ENCODE peak calls at places on chromosomes 4 and X, in ten cellular contexts. B, X, C, R, N, V, D, K, M and I are unnamed samples.

GRCh38 chr4:6071959-6072720 is 53.9 kb upstream of the C4orf50 start:
- DNase-seq in R (no peak), D (no peak), N (no peak), M (no peak), X (no peak), B (no peak), C (no peak), V (peak), K (no peak), I (no peak)

GRCh38 chr4:130306566-130306965 is 1210.6 kb downstream of the C4orf33 start:
- DNase-seq in B (peak), C (no peak), K (no peak), R (no peak), D (no peak), N (no peak), V (no peak), X (no peak), M (no peak), I (peak)

GRCh38 chr4:119172223-119172622 is 36.6 kb downstream of the MYOZ2 start:
- DNase-seq in D (no peak), R (no peak), K (no peak), X (no peak), B (no peak), N (peak), C (no peak), M (no peak), V (no peak), I (no peak)

GRCh38 chr4:122762520-122762919 is 30.0 kb downstream of the BBS12 start:
- DNase-seq in V (no peak), K (no peak), R (no peak), C (no peak), B (no peak), N (no peak), D (no peak), X (no peak), M (no peak), I (no peak)

GRCh38 chrX:85288992-85289723 is 45.4 kb downstream of the ZNF711 start:
- DNase-seq in K (peak), N (no peak), V (no peak), C (no peak), M (no peak), R (no peak), B (no peak), D (no peak), X (no peak), I (no peak)

GRCh38 chr4:87038837-87039715 is 104.3 kb downstream of the AFF1 start:
- DNase-seq in B (peak), V (peak), R (peak), M (peak), C (peak), X (peak), K (no peak), N (peak), D (peak), I (peak)

GRCh38 chr4:37674446-37674845 is 11.7 kb downstream of the RELL1 start:
- DNase-seq in M (no peak), X (no peak), N (no peak), C (no peak), K (no peak), V (no peak), B (no peak), R (no peak), D (no peak), I (no peak)

GRCh38 chr4:40254961-40255721 is 58.3 kb downstream of the RHOH start:
- DNase-seq in M (peak), K (no peak), N (peak), R (peak), D (peak), C (no peak), X (no peak), V (no peak), B (no peak), I (no peak)

GRCh38 chr4:118124977-118125376 is 90.7 kb downstream of the NDST3 start:
- DNase-seq in X (no peak), C (no peak), M (no peak), B (no peak), V (no peak), D (no peak), K (no peak), N (peak), R (no peak), I (no peak)

GRCh38 chr4:125244848-125245450 is 69.8 kb upstream of the FAT4 start:
- DNase-seq in M (peak), N (peak), X (no peak), V (no peak), C (no peak), D (no peak), R (peak), K (peak), B (no peak), I (no peak)

GRCh38 chr4:33369366-33369899 is 2649.3 kb downstream of the PCDH7 start:
- DNase-seq in X (no peak), M (peak), N (peak), V (no peak), C (no peak), K (no peak), D (peak), B (no peak), R (no peak), I (no peak)

GRCh38 chrX:136819026-136819425 is 38.3 kb upstream of the ARHGEF6 start:
- DNase-seq in M (no peak), K (no peak), N (no peak), R (no peak), X (no peak), B (no peak), C (no peak), V (no peak), D (no peak), I (no peak)

GRCh38 chr4:73315091-73315490 is 56.5 kb upstream of the ANKRD17 start:
- DNase-seq in V (no peak), K (no peak), B (no peak), X (no peak), R (no peak), D (no peak), N (peak), C (no peak), M (peak), I (no peak)

GRCh38 chrX:136531951-136532350 is at the start of gene VGLL1:
- DNase-seq in C (no peak), N (no peak), K (no peak), V (no peak), D (no peak), R (peak), X (no peak), B (no peak), M (no peak), I (no peak)

GRCh38 chrX:15143050-15143824 is 126.6 kb downstream of the ASB9 start:
- DNase-seq in V (peak), M (peak), C (no peak), R (peak), B (peak), N (peak), K (peak), D (peak), X (peak), I (peak)

GRCh38 chrX:118603981-118604380 is 108.4 kb downstream of the DOCK11 start:
- DNase-seq in X (peak), B (peak), K (peak), D (no peak), N (peak), M (peak), C (no peak), R (peak), V (no peak), I (peak)

GRCh38 chrX:20211261-20211786 is 55.4 kb downstream of the RPS6KA3 start:
- DNase-seq in M (no peak), R (no peak), N (no peak), B (no peak), C (no peak), D (no peak), X (no peak), K (no peak), V (no peak), I (no peak)
- TF ChIP-seq CTCF in M (no peak), R (no peak), N (no peak), B (no peak), C (no peak), D (no peak), X (no peak), K (no peak), V (no peak), I (no peak)

GRCh38 chrX:153366119-153366518 is 32.2 kb downstream of the ZNF275 start:
- DNase-seq in D (no peak), M (no peak), X (no peak), N (no peak), C (no peak), B (no peak), K (no peak), R (no peak), V (no peak), I (no peak)
- TF ChIP-seq CTCF in D (no peak), M (no peak), X (no peak), N (no peak), C (no peak), B (no peak), K (no peak), R (no peak), V (no peak), I (no peak)

GRCh38 chr4:137610960-137611359 is 78.7 kb upstream of the PCDH18 start:
- DNase-seq in X (no peak), K (peak), B (peak), D (no peak), C (no peak), R (peak), M (peak), V (no peak), N (peak), I (peak)
- TF ChIP-seq CTCF in X (no peak), K (peak), B (peak), D (peak), C (peak), R (peak), M (peak), V (peak), N (peak), I (peak)

GRCh38 chr4:182871616-182872015 is 45.6 kb downstream of the DCTD start:
- DNase-seq in M (no peak), N (no peak), V (no peak), X (no peak), D (no peak), C (no peak), B (no peak), K (no peak), R (no peak), I (no peak)

GRCh38 chr4:182874158-182874855 is 42.9 kb downstream of the DCTD start:
- DNase-seq in D (no peak), R (no peak), K (no peak), V (no peak), C (no peak), N (no peak), M (no peak), B (no peak), X (no peak), I (no peak)

GRCh38 chr4:182873726-182874125 is 43.5 kb downstream of the DCTD start:
- DNase-seq in K (no peak), B (no peak), X (no peak), V (no peak), M (no peak), C (no peak), D (no peak), R (no peak), N (no peak), I (no peak)

GRCh38 chr4:182872886-182873285 is 44.3 kb downstream of the DCTD start:
- DNase-seq in V (no peak), B (no peak), C (no peak), M (no peak), N (no peak), K (no peak), X (no peak), D (no peak), R (no peak), I (no peak)

GRCh38 chr4:182869697-182870096 is 47.5 kb downstream of the DCTD start:
- DNase-seq in N (no peak), K (no peak), B (no peak), M (no peak), D (no peak), X (no peak), V (no peak), R (no peak), C (no peak), I (no peak)
- TF ChIP-seq CTCF in N (no peak), K (no peak), B (no peak), M (no peak), D (no peak), X (no peak), V (no peak), R (no peak), C (no peak), I (no peak)

GRCh38 chr4:100417565-100417964 is 100.3 kb downstream of the EMCN start:
- DNase-seq in K (no peak), B (no peak), M (peak), V (no peak), C (no peak), N (peak), R (no peak), D (no peak), X (no peak), I (peak)

GRCh38 chr4:100424376-100424775 is 93.4 kb downstream of the EMCN start:
- DNase-seq in X (no peak), C (no peak), K (no peak), N (no peak), B (no peak), D (no peak), R (no peak), M (no peak), V (no peak), I (no peak)

GRCh38 chr4:100420571-100420970 is 97.3 kb downstream of the EMCN start:
- DNase-seq in M (no peak), K (no peak), D (no peak), V (no peak), C (no peak), N (peak), B (no peak), R (no peak), X (no peak), I (no peak)

GRCh38 chr4:100422911-100423310 is 94.9 kb downstream of the EMCN start:
- DNase-seq in K (peak), C (no peak), X (no peak), B (no peak), N (no peak), R (no peak), V (no peak), M (peak), D (no peak), I (no peak)

DNA sequence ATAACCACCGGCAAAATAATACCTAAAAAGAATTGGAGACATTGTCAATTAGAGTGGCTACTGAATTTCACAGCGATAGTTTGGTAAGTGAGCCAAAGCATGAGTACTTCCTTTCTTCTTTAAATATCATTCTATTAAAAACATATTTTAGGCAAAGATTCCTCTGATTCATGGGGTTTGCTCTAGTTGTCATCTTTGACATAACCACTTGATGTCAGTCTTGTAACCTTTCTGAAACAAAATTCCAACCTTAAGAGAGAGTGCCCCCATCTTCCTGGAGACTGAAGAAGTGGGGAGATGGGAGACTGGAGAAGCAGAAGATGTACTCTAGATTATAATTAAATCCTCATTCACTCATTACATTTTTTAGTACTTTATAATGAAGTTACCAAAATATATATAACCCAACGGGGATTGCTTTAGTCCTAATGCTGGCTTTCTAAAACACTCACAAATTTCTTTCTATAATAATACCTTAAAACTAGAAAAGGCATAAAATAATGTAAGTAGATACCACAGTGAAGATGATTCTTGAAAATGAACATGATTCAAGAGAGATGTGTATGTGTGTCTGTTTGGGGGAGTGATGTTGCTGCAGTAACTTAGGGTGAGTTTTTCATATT is 96.4 kb downstream of the EMCN start:
- DNase-seq in D (no peak), R (peak), K (peak), C (no peak), V (no peak), M (peak), N (peak), B (no peak), X (no peak), I (peak)
- TF ChIP-seq CTCF in D (peak), R (peak), K (peak), C (peak), V (peak), M (peak), N (peak), B (peak), X (peak), I (peak)

GRCh38 chrX:130055103-130055502 is 55.2 kb downstream of the ELF4 start:
- DNase-seq in C (no peak), K (no peak), B (no peak), M (peak), R (no peak), N (peak), X (no peak), V (no peak), D (no peak), I (no peak)
- TF ChIP-seq CTCF in C (no peak), K (no peak), B (no peak), M (no peak), R (no peak), N (no peak), X (no peak), V (no peak), D (no peak), I (no peak)

GRCh38 chr4:74374561-74375327 is 9.8 kb downstream of the EREG start:
- DNase-seq in B (no peak), V (peak), R (peak), M (peak), C (peak), K (no peak), N (peak), D (peak), X (peak), I (no peak)

GRCh38 chr4:74374128-74374527 is 9.2 kb downstream of the EREG start:
- DNase-seq in B (no peak), C (no peak), X (no peak), M (no peak), N (no peak), K (no peak), V (no peak), R (no peak), D (no peak), I (no peak)

GRCh38 chr4:74367656-74368055 is 2.7 kb downstream of the EREG start:
- DNase-seq in C (no peak), V (no peak), N (no peak), K (no peak), R (no peak), B (no peak), M (no peak), D (no peak), X (no peak), I (no peak)

GRCh38 chr4:74369860-74370259 is 4.9 kb downstream of the EREG start:
- DNase-seq in X (no peak), D (no peak), M (no peak), V (no peak), N (no peak), B (no peak), R (no peak), C (no peak), K (no peak), I (no peak)

DNA sequence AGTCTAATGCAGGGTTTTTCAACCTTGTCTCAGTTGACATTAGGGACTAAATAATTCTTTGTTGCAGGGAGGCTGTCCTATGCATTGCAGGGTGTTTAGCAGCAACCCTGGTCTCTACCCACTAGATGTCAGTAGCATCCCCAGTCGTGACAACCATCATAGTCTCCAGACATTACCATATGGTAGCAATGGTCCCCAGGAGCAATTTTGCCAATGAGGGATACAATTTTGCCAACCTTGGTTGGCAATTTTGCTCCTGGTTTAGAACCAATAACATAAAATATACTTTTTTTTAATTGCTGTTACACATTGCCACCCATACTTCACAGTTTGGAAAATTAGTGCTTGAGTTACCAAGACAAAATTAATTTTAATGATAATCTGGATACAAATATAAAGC is 6.0 kb downstream of the EREG start:
- DNase-seq in D (no peak), K (peak), R (peak), N (peak), X (no peak), B (peak), V (no peak), C (no peak), M (peak), I (peak)
- TF ChIP-seq CTCF in D (peak), K (peak), R (peak), N (peak), X (peak), B (peak), V (peak), C (peak), M (peak), I (peak)

DNA sequence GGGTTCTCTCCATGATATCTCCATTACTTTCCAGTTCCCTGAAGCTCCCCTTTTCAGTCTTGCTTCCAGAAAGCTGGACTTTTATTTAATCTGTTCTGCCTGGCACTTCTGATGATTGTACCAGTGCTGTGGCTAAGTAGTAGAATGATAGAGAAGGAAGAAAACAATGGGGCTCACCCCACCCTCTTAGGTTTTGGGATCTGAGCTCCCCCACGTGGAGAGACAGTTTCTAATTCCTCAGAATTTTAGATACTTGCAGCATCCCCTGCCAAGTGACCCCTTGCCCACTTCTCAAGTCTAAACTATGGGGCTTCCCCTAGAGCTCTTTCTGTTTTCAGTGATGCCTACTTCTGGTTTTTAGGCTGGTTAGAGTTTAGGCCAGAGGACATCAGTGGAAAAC is 73.9 kb downstream of the GC start:
- DNase-seq in C (no peak), D (no peak), R (no peak), K (no peak), X (no peak), V (no peak), B (no peak), N (no peak), M (peak), I (peak)
- TF ChIP-seq CTCF in C (peak), D (peak), R (no peak), K (peak), X (no peak), V (no peak), B (peak), N (peak), M (peak), I (peak)